ENCODE peak calls at places on chromosomes 12 and 14, in five cellular contexts. One of them, this sample, is unnamed.

GRCh38 chr12:132488127-132489077 is 1.5 kb upstream of the FBRSL1 start:
- DNase-seq in uterus: no peak
- DNase-seq in gastrocnemius medialis: no peak
- DNase-seq in lower leg skin: peak
- DNase-seq in body of pancreas: no peak
- DNase-seq in this sample: no peak

GRCh38 chr14:94615823-94616570 is 3.8 kb downstream of the SERPINA3 start:
- DNase-seq in uterus: no peak
- DNase-seq in gastrocnemius medialis: no peak
- DNase-seq in lower leg skin: no peak
- DNase-seq in body of pancreas: no peak
- DNase-seq in this sample: no peak

GRCh38 chr14:50829472-50830043 is 1.4 kb downstream of the NIN start:
- DNase-seq in uterus: no peak
- DNase-seq in gastrocnemius medialis: no peak
- DNase-seq in lower leg skin: no peak
- DNase-seq in body of pancreas: no peak
- DNase-seq in this sample: no peak

GRCh38 chr12:58804749-58805148 is 115.6 kb downstream of the LRIG3 start:
- DNase-seq in uterus: no peak
- DNase-seq in gastrocnemius medialis: no peak
- DNase-seq in lower leg skin: no peak
- DNase-seq in body of pancreas: no peak
- DNase-seq in this sample: no peak

GRCh38 chr12:48818831-48819590 is 715 bp downstream of the CACNB3 start:
- DNase-seq in uterus: peak
- DNase-seq in gastrocnemius medialis: no peak
- DNase-seq in lower leg skin: no peak
- DNase-seq in body of pancreas: no peak
- DNase-seq in this sample: no peak

GRCh38 chr12:127583041-127583440 is 683.9 kb upstream of the TMEM132C start:
- DNase-seq in uterus: no peak
- DNase-seq in gastrocnemius medialis: no peak
- DNase-seq in lower leg skin: no peak
- DNase-seq in body of pancreas: no peak
- DNase-seq in this sample: no peak

GRCh38 chr14:67766035-67766680 is 50.2 kb downstream of the ZFYVE26 start:
- DNase-seq in uterus: no peak
- DNase-seq in gastrocnemius medialis: no peak
- DNase-seq in lower leg skin: no peak
- DNase-seq in body of pancreas: peak
- DNase-seq in this sample: no peak

GRCh38 chr14:92553456-92553855 is 39.9 kb downstream of the RIN3 start:
- DNase-seq in uterus: peak
- DNase-seq in gastrocnemius medialis: no peak
- DNase-seq in lower leg skin: no peak
- DNase-seq in body of pancreas: no peak
- DNase-seq in this sample: peak

GRCh38 chr14:75453817-75454434 is 26.1 kb downstream of the JDP2 start:
- DNase-seq in uterus: no peak
- DNase-seq in gastrocnemius medialis: no peak
- DNase-seq in lower leg skin: no peak
- DNase-seq in body of pancreas: no peak
- DNase-seq in this sample: no peak
- TF ChIP-seq CTCF in uterus: no peak
- TF ChIP-seq CTCF in gastrocnemius medialis: no peak
- TF ChIP-seq CTCF in lower leg skin: no peak
- TF ChIP-seq CTCF in body of pancreas: no peak
- TF ChIP-seq CTCF in this sample: no peak

GRCh38 chr12:124381454-124382207 is 86.7 kb downstream of the RFLNA start:
- DNase-seq in uterus: peak
- DNase-seq in gastrocnemius medialis: peak
- DNase-seq in lower leg skin: peak
- DNase-seq in body of pancreas: peak
- DNase-seq in this sample: peak

GRCh38 chr12:124380793-124381453 is 86.0 kb downstream of the RFLNA start:
- DNase-seq in uterus: no peak
- DNase-seq in gastrocnemius medialis: no peak
- DNase-seq in lower leg skin: no peak
- DNase-seq in body of pancreas: no peak
- DNase-seq in this sample: no peak

GRCh38 chr12:124385219-124385969 is 90.5 kb downstream of the RFLNA start:
- DNase-seq in uterus: peak
- DNase-seq in gastrocnemius medialis: no peak
- DNase-seq in lower leg skin: no peak
- DNase-seq in body of pancreas: no peak
- DNase-seq in this sample: no peak

GRCh38 chr12:124384299-124384894 is 89.5 kb downstream of the RFLNA start:
- DNase-seq in uterus: no peak
- DNase-seq in gastrocnemius medialis: no peak
- DNase-seq in lower leg skin: no peak
- DNase-seq in body of pancreas: no peak
- DNase-seq in this sample: no peak

GRCh38 chr12:124383028-124383427 is 88.1 kb downstream of the RFLNA start:
- DNase-seq in uterus: no peak
- DNase-seq in gastrocnemius medialis: no peak
- DNase-seq in lower leg skin: no peak
- DNase-seq in body of pancreas: no peak
- DNase-seq in this sample: no peak
- TF ChIP-seq POLR2A in uterus: no peak
- TF ChIP-seq POLR2A in gastrocnemius medialis: no peak
- TF ChIP-seq POLR2A in lower leg skin: no peak
- TF ChIP-seq POLR2A in body of pancreas: no peak
- TF ChIP-seq POLR2A in this sample: no peak

DNA sequence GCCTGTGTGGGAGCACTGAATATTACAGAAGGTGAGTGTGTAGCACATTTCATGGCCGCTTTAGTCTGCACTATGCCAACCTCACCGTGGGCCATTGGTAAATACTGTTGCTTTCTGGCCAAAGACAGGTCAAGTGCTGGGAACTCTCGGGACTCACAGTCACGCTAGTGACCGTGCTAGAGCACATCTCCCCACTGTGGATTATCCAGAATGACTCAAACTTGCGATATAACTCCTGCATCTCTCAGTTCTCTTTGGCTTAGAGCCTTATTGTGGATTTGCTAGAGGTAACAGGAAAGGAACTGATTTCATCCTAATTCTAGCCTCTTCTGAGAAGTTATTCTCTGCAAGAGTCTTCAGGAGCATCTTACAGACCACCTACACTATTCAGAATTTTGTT is 86.5 kb downstream of the DAD1 start:
- DNase-seq in uterus: no peak
- DNase-seq in gastrocnemius medialis: no peak
- DNase-seq in lower leg skin: no peak
- DNase-seq in body of pancreas: no peak
- DNase-seq in this sample: no peak
- H3K4me3 ChIP-seq in uterus: no peak
- H3K4me3 ChIP-seq in gastrocnemius medialis: no peak
- H3K4me3 ChIP-seq in lower leg skin: no peak
- H3K4me3 ChIP-seq in body of pancreas: no peak
- H3K4me3 ChIP-seq in this sample: no peak

DNA sequence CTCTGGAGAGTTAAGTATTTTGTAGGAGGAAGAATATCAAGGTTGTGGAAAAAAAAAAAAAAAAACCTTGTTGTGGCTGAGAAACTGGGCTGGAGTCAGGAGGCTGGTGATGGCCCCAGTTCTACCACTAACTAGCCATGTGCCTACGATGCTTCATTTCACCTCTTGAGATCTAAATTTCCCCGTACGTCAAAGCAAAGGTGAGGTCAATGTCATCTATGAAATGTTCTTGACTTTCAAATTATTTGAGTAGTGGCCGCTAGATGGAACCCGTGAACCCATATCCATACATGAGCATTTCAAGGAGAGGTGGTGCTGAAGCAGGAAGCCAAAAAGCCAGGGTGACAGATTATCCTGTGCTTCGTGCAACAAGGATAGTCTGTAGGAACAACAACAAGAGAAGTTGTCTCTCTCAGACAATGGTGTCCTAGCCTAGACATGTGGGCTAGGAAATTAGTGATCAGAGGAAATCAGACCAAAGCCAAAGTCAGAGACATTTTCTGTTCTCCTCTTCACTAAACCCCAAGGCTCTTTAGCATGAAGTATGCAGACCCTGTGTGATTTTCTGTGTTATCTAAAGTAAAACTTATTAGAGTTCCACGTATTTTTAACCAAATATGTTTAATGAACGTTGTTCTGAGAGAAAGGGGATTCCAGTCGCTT is 95.5 kb upstream of the ETV6 start:
- DNase-seq in uterus: no peak
- DNase-seq in gastrocnemius medialis: no peak
- DNase-seq in lower leg skin: peak
- DNase-seq in body of pancreas: peak
- DNase-seq in this sample: peak
- TF ChIP-seq CTCF in uterus: peak
- TF ChIP-seq CTCF in gastrocnemius medialis: peak
- TF ChIP-seq CTCF in lower leg skin: no peak
- TF ChIP-seq CTCF in body of pancreas: peak
- TF ChIP-seq CTCF in this sample: no peak

GRCh38 chr12:110247340-110248095 is 33.5 kb upstream of the ATP2A2 start:
- DNase-seq in uterus: no peak
- DNase-seq in gastrocnemius medialis: peak
- DNase-seq in lower leg skin: peak
- DNase-seq in body of pancreas: peak
- DNase-seq in this sample: no peak
- TF ChIP-seq POLR2A in uterus: no peak
- TF ChIP-seq POLR2A in gastrocnemius medialis: no peak
- TF ChIP-seq POLR2A in lower leg skin: no peak
- TF ChIP-seq POLR2A in body of pancreas: peak
- TF ChIP-seq POLR2A in this sample: no peak

DNA sequence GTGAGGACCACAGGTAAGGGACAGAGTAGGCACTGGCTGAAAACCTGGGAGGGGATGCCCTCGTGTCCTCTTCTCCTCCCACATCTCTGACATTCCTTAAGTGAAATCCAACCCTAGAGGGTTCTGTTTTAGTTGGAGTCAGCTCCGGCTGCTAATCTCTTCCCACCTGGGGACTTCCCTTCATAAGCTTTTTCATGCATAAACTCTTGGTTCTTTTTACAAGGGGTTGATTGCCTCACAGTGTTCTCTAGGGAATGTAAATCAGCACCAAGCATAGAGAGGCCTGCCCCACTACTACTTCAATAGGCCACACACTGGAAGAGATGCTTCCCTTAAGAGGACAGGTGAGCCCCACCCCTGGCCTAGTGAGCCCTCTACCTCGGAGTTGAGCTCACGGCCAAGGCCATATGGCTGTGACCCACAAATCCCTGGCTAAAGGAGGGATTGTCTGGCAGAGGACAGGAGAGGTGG is 3.2 kb upstream of the SYNDIG1L start:
- DNase-seq in uterus: no peak
- DNase-seq in gastrocnemius medialis: no peak
- DNase-seq in lower leg skin: no peak
- DNase-seq in body of pancreas: no peak
- DNase-seq in this sample: no peak
- H3K4me3 ChIP-seq in uterus: no peak
- H3K4me3 ChIP-seq in gastrocnemius medialis: no peak
- H3K4me3 ChIP-seq in lower leg skin: no peak
- H3K4me3 ChIP-seq in body of pancreas: no peak
- H3K4me3 ChIP-seq in this sample: no peak